ENCODE peak calls at places on chromosomes 11 and 22, in six cellular contexts. V, R, A, Z, P and T are unnamed samples.

GRCh38 chr22:37816543-37817180 is 6.5 kb upstream of the GALR3 start:
- DNase-seq in V (no peak), A (no peak), Z (no peak), P (no peak), R (no peak), T (no peak)

GRCh38 chr22:22684605-22685561 is 40.5 kb downstream of the GGTLC2 start:
- DNase-seq in P (no peak), Z (no peak), R (no peak), V (peak; percentile 75), A (peak; percentile 45), T (no peak)

GRCh38 chr11:15905815-15906214 is 450.5 kb downstream of the SOX6 start:
- DNase-seq in V (no peak), P (no peak), A (no peak), R (no peak), Z (no peak), T (no peak)

GRCh38 chr11:113103932-113104331 is 142.7 kb downstream of the NCAM1 start:
- DNase-seq in A (no peak), Z (no peak), P (no peak), R (no peak), V (no peak), T (no peak)

GRCh38 chr22:46110215-46110614 is 40.1 kb upstream of the PPARA start:
- DNase-seq in R (no peak), A (no peak), Z (no peak), P (peak; percentile 63), V (no peak), T (no peak)

GRCh38 chr11:112748713-112749481 is 212.3 kb upstream of the NCAM1 start:
- DNase-seq in R (no peak), V (no peak), P (no peak), Z (no peak), A (no peak), T (no peak)

GRCh38 chr11:92667446-92668165 is 301.8 kb upstream of the MTNR1B start:
- DNase-seq in R (no peak), A (no peak), V (no peak), P (no peak), Z (no peak), T (no peak)

GRCh38 chr22:24992946-24993345 is 40.4 kb downstream of the KIAA1671 start:
- DNase-seq in V (no peak), R (no peak), A (no peak), Z (no peak), P (no peak), T (no peak)

GRCh38 chr11:60953781-60954180 is 1.8 kb upstream of the SLC15A3 start:
- DNase-seq in R (no peak), P (peak; percentile 34), V (no peak), Z (no peak), A (no peak), T (no peak)

GRCh38 chr11:92227954-92228935 is 3.6 kb downstream of the FAT3 start:
- DNase-seq in A (no peak), P (no peak), R (no peak), V (no peak), Z (no peak), T (no peak)

GRCh38 chr11:27757953-27758352 is 57.7 kb upstream of the BDNF start:
- DNase-seq in Z (no peak), V (no peak), A (peak; percentile 64), P (peak; percentile 88), R (no peak), T (no peak)

GRCh38 chr11:77590194-77590591 is 440 bp downstream of the AQP11 start:
- DNase-seq in P (no peak), V (peak; percentile 25), R (peak; percentile 5), A (peak; percentile 20), Z (no peak), T (peak; percentile 40)